ENCODE peak calls at places on chromosome 17, in five cellular contexts. N, X, Y, A and J are unnamed samples.

GRCh38 chr17:8080208-8080798 is 7.2 kb downstream of the ALOX12B start:
- DNase-seq in N (no peak), X (no peak), Y (no peak), A (no peak), J (no peak)

GRCh38 chr17:55532670-55533069 is 21.4 kb upstream of the SMIM36 start:
- DNase-seq in N (no peak), X (no peak), Y (no peak), A (no peak), J (no peak)

GRCh38 chr17:11279776-11280344 is 38.8 kb downstream of the SHISA6 start:
- DNase-seq in N (no peak), X (no peak), Y (no peak), A (no peak), J (no peak)

GRCh38 chr17:63113167-63113566 is 147.1 kb downstream of the TANC2 start:
- DNase-seq in N (no peak), X (peak; percentile 12), Y (no peak), A (no peak), J (no peak)

GRCh38 chr17:74241847-74242246 is 28.5 kb downstream of the TTYH2 start:
- DNase-seq in N (no peak), X (no peak), Y (no peak), A (no peak), J (no peak)

GRCh38 chr17:79842656-79843474 is 3.6 kb upstream of the CBX4 start:
- DNase-seq in N (no peak), X (no peak), Y (peak; percentile 56), A (peak; percentile 81), J (no peak)

GRCh38 chr17:57369509-57369945 is 113.2 kb downstream of the MSI2 start:
- DNase-seq in N (no peak), X (no peak), Y (no peak), A (no peak), J (no peak)

GRCh38 chr17:81417049-81417878 is 22.0 kb downstream of the BAHCC1 start:
- DNase-seq in N (no peak), X (no peak), Y (no peak), A (no peak), J (no peak)

GRCh38 chr17:63479495-63480184 is 2.8 kb downstream of the ACE start:
- DNase-seq in N (no peak), X (no peak), Y (no peak), A (peak; percentile 58), J (no peak)

GRCh38 chr17:45031231-45032149 is 19.9 kb downstream of the DCAKD start:
- DNase-seq in N (no peak), X (peak; percentile 82), Y (no peak), A (peak; percentile 90), J (no peak)

GRCh38 chr17:61127960-61128359 is 271.7 kb upstream of the TBX2 start:
- DNase-seq in N (no peak), X (no peak), Y (no peak), A (no peak), J (no peak)

GRCh38 chr17:47895254-47895855 is 681 bp upstream of the SP2 start:
- DNase-seq in N (no peak), X (no peak), Y (no peak), A (no peak), J (no peak)

GRCh38 chr17:61249649-61250301 is 149.9 kb upstream of the TBX2 start:
- DNase-seq in N (no peak), X (no peak), Y (no peak), A (no peak), J (no peak)

GRCh38 chr17:52306314-52306713 is 147.8 kb upstream of the CA10 start:
- DNase-seq in N (no peak), X (no peak), Y (no peak), A (no peak), J (no peak)

GRCh38 chr17:21841839-21842238 is 149.5 kb downstream of the KCNJ18 start:
- DNase-seq in N (no peak), X (no peak), Y (no peak), A (no peak), J (no peak)

GRCh38 chr17:49603720-49604119 is 28.0 kb downstream of the NXPH3 start:
- DNase-seq in N (no peak), X (no peak), Y (no peak), A (no peak), J (no peak)

GRCh38 chr17:34633351-34633750 is 54.0 kb downstream of the TMEM132E start:
- DNase-seq in N (no peak), X (no peak), Y (peak; percentile 65), A (no peak), J (no peak)

GRCh38 chr17:41417576-41418015 is 6.8 kb downstream of the KRT37 start:
- DNase-seq in N (no peak), X (peak; percentile 59), Y (peak; percentile 51), A (peak; percentile 36), J (no peak)

GRCh38 chr17:37239690-37240344 is 136.0 kb upstream of the C17orf78 start:
- DNase-seq in N (peak; percentile 3), X (peak; percentile 20), Y (no peak), A (peak; percentile 33), J (no peak)

GRCh38 chr17:46722662-46723285 is 95.7 kb downstream of the WNT3 start:
- DNase-seq in N (no peak), X (no peak), Y (no peak), A (no peak), J (no peak)

GRCh38 chr17:54861469-54861983 is 39.1 kb upstream of the TOM1L1 start:
- DNase-seq in N (no peak), X (no peak), Y (no peak), A (no peak), J (no peak)

GRCh38 chr17:64596988-64597387 is 65.1 kb downstream of the SMURF2 start:
- DNase-seq in N (no peak), X (no peak), Y (no peak), A (no peak), J (no peak)

GRCh38 chr17:56834380-56835258 is 668 bp downstream of the DGKE start:
- DNase-seq in N (no peak), X (peak; percentile 46), Y (peak; percentile 82), A (peak; percentile 74), J (no peak)

GRCh38 chr17:1997587-1998425 is 27.3 kb downstream of the RTN4RL1 start:
- DNase-seq in N (no peak), X (no peak), Y (peak; percentile 68), A (no peak), J (no peak)

GRCh38 chr17:27494192-27495091 is 38.2 kb downstream of the KSR1 start:
- DNase-seq in N (peak; percentile 51), X (no peak), Y (no peak), A (no peak), J (no peak)

GRCh38 chr17:45131616-45132301 is 556 bp downstream of the PLCD3 start:
- DNase-seq in N (no peak), X (peak; percentile 68), Y (peak; percentile 93), A (peak; percentile 87), J (no peak)

GRCh38 chr17:2057130-2057713 is 2.3 kb downstream of the HIC1 start:
- DNase-seq in N (no peak), X (no peak), Y (peak; percentile 64), A (no peak), J (no peak)

GRCh38 chr17:33637534-33637933 is 344.4 kb upstream of the ASIC2 start:
- DNase-seq in N (no peak), X (no peak), Y (no peak), A (no peak), J (no peak)

GRCh38 chr17:63834431-63835166 is 7.1 kb upstream of the FTSJ3 start:
- DNase-seq in N (peak; percentile 83), X (peak; percentile 77), Y (peak; percentile 70), A (peak; percentile 87), J (no peak)

GRCh38 chr17:76195281-76196096 is 44.8 kb downstream of the RNF157 start:
- DNase-seq in N (no peak), X (peak; percentile 47), Y (no peak), A (no peak), J (no peak)
- H3K4me1 ChIP-seq in N (peaks cover 3% of the 10 kb centered on the region), X (peaks cover 41% of the 10 kb centered on the region), Y (peaks cover 3% of the 10 kb centered on the region), A (peaks cover 16% of the 10 kb centered on the region), J (no peaks in the 10 kb centered on the region)

GRCh38 chr17:59669411-59669810 is 37.8 kb downstream of the PTRH2 start:
- DNase-seq in N (no peak), X (no peak), Y (no peak), A (no peak), J (no peak)
- H3K36me3 ChIP-seq in N (peaks cover 66% of the 10 kb centered on the region), X (peaks cover 96% of the 10 kb centered on the region), Y (peaks cover 89% of the 10 kb centered on the region), A (peaks cover 95% of the 10 kb centered on the region), J (peaks cover 49% of the 10 kb centered on the region)

GRCh38 chr17:72388765-72389473 is 268.1 kb downstream of the SOX9 start:
- DNase-seq in N (peak; percentile 83), X (no peak), Y (no peak), A (no peak), J (no peak)

GRCh38 chr17:72390675-72391501 is 270.1 kb downstream of the SOX9 start:
- DNase-seq in N (no peak), X (no peak), Y (no peak), A (no peak), J (no peak)

GRCh38 chr17:72394531-72394930 is 273.7 kb downstream of the SOX9 start:
- DNase-seq in N (no peak), X (no peak), Y (no peak), A (no peak), J (no peak)

GRCh38 chr17:72393553-72393952 is 272.7 kb downstream of the SOX9 start:
- DNase-seq in N (peak; percentile 81), X (no peak), Y (no peak), A (no peak), J (peak; percentile 73)

DNA sequence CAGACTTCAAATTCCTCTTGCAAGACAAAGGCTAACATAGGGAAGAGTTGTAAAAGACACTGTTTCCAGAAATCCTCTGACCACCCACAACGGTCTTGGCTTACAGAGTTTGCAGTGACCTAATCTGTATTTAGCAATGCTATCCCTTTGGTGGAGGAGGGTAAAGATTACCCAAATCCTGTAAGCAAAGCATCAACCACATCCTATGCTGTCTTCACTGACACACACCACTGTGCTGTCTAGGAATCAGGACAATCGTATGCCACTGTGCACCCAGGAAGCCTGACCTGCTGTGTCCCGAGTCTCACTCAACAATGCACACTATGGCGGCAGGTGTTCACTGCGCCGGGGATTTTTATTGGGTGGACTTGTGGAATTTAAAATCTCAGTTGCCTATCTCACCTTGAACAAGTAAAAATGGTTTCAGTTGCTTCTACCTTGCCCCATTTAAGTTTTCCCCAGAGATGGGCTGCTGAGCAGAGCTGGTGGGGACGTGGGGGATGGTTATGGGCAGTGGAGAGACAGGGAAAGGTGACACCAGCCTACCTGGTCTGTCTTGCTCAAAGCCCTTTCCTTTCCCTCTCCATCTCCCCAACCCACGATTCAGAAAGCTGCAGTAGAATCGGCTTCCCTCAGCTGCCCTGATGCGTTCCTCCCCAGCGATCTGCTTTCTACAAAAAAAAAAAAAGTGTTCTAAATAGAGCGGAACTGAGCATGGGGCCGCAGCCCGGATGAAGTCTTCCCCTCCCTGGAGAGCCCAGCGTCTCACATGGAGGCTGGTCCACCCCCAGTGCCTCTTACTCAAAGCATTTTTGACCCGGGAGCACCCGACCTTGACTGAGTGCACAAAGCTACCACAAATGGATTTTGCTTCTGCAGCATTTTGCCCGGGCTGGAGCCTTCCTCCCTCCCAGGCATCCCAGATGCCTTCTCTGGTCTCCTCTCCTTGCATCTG is 271.5 kb downstream of the SOX9 start:
- DNase-seq in N (no peak), X (no peak), Y (no peak), A (no peak), J (no peak)
- TF ChIP-seq SIN3A in N (no peak), X (no peak), Y (no peak), A (no peak), J (no peak)

DNA sequence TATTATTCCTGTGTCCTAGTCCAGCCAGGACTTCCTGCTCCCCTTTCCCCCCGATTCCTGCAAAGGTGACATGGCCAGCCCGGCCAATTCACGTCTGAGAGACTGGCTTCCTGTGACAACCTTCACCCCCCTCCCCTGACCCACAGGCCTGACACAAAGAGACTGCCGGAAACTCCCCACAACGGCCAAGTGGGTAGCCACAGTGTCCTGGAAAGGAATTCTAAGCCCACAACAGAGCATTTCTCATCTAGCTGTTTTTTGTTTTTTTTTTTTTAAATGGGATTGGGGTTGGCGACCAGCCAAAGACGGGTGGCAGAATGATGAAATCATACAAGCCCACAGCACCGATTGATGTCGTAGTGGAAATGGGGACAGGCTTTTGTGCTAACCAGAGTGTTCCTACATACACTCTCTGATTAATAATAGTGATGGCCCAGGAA is 2.8 kb upstream of the XAF1 start:
- DNase-seq in N (no peak), X (no peak), Y (no peak), A (no peak), J (no peak)
- H3K4me1 ChIP-seq in N (no peaks in the 10 kb centered on the region), X (peaks cover 3% of the 10 kb centered on the region), Y (peaks cover 4% of the 10 kb centered on the region), A (peaks cover 4% of the 10 kb centered on the region), J (no peaks in the 10 kb centered on the region)